ENCODE peak calls at places on chromosomes 12 and 14, in nine cellular contexts. One of them, this sample, is unnamed.

GRCh38 chr12:27703720-27704452 is 6.7 kb upstream of the MRPS35 start:
- DNase-seq in fibroblast of the aortic adventitia: peak
- DNase-seq in GM23248: peak
- DNase-seq in KBM-7: peak
- DNase-seq in fibroblast of lung: peak
- DNase-seq in T1000: peak
- DNase-seq in T47D: peak
- DNase-seq in naive thymus-derived CD8-positive, alpha-beta T cell: peak
- DNase-seq in left lung: no peak
- DNase-seq in this sample: peak

GRCh38 chr14:34228663-34229001 is 233.4 kb downstream of the SPTSSA start:
- DNase-seq in fibroblast of the aortic adventitia: no peak
- DNase-seq in GM23248: no peak
- DNase-seq in KBM-7: no peak
- DNase-seq in fibroblast of lung: no peak
- DNase-seq in T1000: no peak
- DNase-seq in T47D: no peak
- DNase-seq in naive thymus-derived CD8-positive, alpha-beta T cell: no peak
- DNase-seq in left lung: no peak
- DNase-seq in this sample: no peak

GRCh38 chr14:95507701-95508103 is 8.7 kb downstream of the SYNE3 start:
- DNase-seq in fibroblast of the aortic adventitia: peak
- DNase-seq in GM23248: peak
- DNase-seq in KBM-7: no peak
- DNase-seq in fibroblast of lung: peak
- DNase-seq in T1000: peak
- DNase-seq in T47D: no peak
- DNase-seq in naive thymus-derived CD8-positive, alpha-beta T cell: no peak
- DNase-seq in left lung: no peak
- DNase-seq in this sample: no peak

GRCh38 chr12:10140001-10140400 is 10.0 kb upstream of the CLEC7A start:
- DNase-seq in fibroblast of the aortic adventitia: peak
- DNase-seq in GM23248: peak
- DNase-seq in KBM-7: peak
- DNase-seq in fibroblast of lung: peak
- DNase-seq in T1000: peak
- DNase-seq in T47D: no peak
- DNase-seq in naive thymus-derived CD8-positive, alpha-beta T cell: peak
- DNase-seq in left lung: no peak
- DNase-seq in this sample: peak

GRCh38 chr14:51028851-51029754 is 65.8 kb downstream of the TRIM9 start:
- DNase-seq in fibroblast of the aortic adventitia: no peak
- DNase-seq in GM23248: no peak
- DNase-seq in KBM-7: no peak
- DNase-seq in fibroblast of lung: peak
- DNase-seq in T1000: no peak
- DNase-seq in T47D: no peak
- DNase-seq in naive thymus-derived CD8-positive, alpha-beta T cell: no peak
- DNase-seq in left lung: peak
- DNase-seq in this sample: no peak

GRCh38 chr12:30990316-30990715 is 63.8 kb downstream of the TSPAN11 start:
- DNase-seq in fibroblast of the aortic adventitia: no peak
- DNase-seq in GM23248: no peak
- DNase-seq in KBM-7: no peak
- DNase-seq in fibroblast of lung: no peak
- DNase-seq in T1000: no peak
- DNase-seq in T47D: no peak
- DNase-seq in naive thymus-derived CD8-positive, alpha-beta T cell: no peak
- DNase-seq in left lung: peak
- DNase-seq in this sample: no peak

GRCh38 chr12:62191747-62192485 is 68.3 kb upstream of the USP15 start:
- DNase-seq in fibroblast of the aortic adventitia: peak
- DNase-seq in GM23248: peak
- DNase-seq in KBM-7: peak
- DNase-seq in fibroblast of lung: peak
- DNase-seq in T1000: peak
- DNase-seq in T47D: no peak
- DNase-seq in naive thymus-derived CD8-positive, alpha-beta T cell: peak
- DNase-seq in left lung: peak
- DNase-seq in this sample: no peak

GRCh38 chr14:81296263-81296923 is 75.6 kb upstream of the GTF2A1 start:
- DNase-seq in fibroblast of the aortic adventitia: no peak
- DNase-seq in GM23248: no peak
- DNase-seq in KBM-7: peak
- DNase-seq in fibroblast of lung: no peak
- DNase-seq in T1000: no peak
- DNase-seq in T47D: no peak
- DNase-seq in naive thymus-derived CD8-positive, alpha-beta T cell: no peak
- DNase-seq in left lung: no peak
- DNase-seq in this sample: no peak

GRCh38 chr14:39247256-39247655 is 13.5 kb downstream of the MIA2 start:
- DNase-seq in fibroblast of the aortic adventitia: peak
- DNase-seq in GM23248: peak
- DNase-seq in KBM-7: no peak
- DNase-seq in fibroblast of lung: peak
- DNase-seq in T1000: peak
- DNase-seq in T47D: no peak
- DNase-seq in naive thymus-derived CD8-positive, alpha-beta T cell: no peak
- DNase-seq in left lung: no peak
- DNase-seq in this sample: no peak

GRCh38 chr12:39553476-39553875 is 66.1 kb downstream of the ABCD2 start:
- DNase-seq in fibroblast of the aortic adventitia: no peak
- DNase-seq in GM23248: no peak
- DNase-seq in KBM-7: no peak
- DNase-seq in fibroblast of lung: no peak
- DNase-seq in T1000: no peak
- DNase-seq in T47D: no peak
- DNase-seq in naive thymus-derived CD8-positive, alpha-beta T cell: no peak
- DNase-seq in left lung: no peak
- DNase-seq in this sample: no peak